ENCODE peak calls at places on chromosomes 4 and X, in six cellular contexts. U is GM12865; O is prostate gland; J is cardiac fibroblast; R is cardiac muscle cell; X is activated CD8-positive, alpha-beta T cell treated with anti-CD3 and anti-CD28 coated beads for 36 hours. T is an unnamed sample.

GRCh38 chr4:55077577-55077976 is 47.8 kb downstream of the KDR start:
- DNase-seq in U (no peak), O (no peak), J (no peak), R (no peak), X (no peak), T (no peak)

GRCh38 chrX:10111364-10112148 is 45.2 kb upstream of the CLCN4 start:
- DNase-seq in U (peak), O (no peak), J (peak), R (no peak), X (peak), T (peak)

GRCh38 chrX:44843318-44843702 is 511 bp upstream of the DUSP21 start:
- DNase-seq in U (no peak), O (no peak), J (no peak), R (no peak), X (no peak), T (no peak)

GRCh38 chr4:91427171-91427570 is 876.6 kb upstream of the GRID2 start:
- DNase-seq in U (no peak), O (no peak), J (no peak), R (no peak), X (no peak), T (no peak)

GRCh38 chr4:128979934-128980333 is 113.4 kb downstream of the SCLT1 start:
- DNase-seq in U (no peak), O (no peak), J (peak), R (no peak), X (no peak), T (no peak)

GRCh38 chrX:136065044-136065671 is 79.9 kb downstream of the SLC9A6 start:
- DNase-seq in U (no peak), O (no peak), J (peak), R (peak), X (peak), T (no peak)

GRCh38 chr4:186204103-186204559 is 12.8 kb downstream of the CYP4V2 start:
- DNase-seq in U (no peak), O (no peak), J (no peak), R (no peak), X (peak), T (no peak)

GRCh38 chrX:44282753-44283152 is 60.7 kb downstream of the EFHC2 start:
- DNase-seq in U (no peak), O (no peak), J (no peak), R (no peak), X (no peak), T (no peak)

GRCh38 chrX:7927259-7928167 is at the start of gene PNPLA4:
- DNase-seq in U (peak), O (peak), J (peak), R (peak), X (peak), T (peak)

GRCh38 chr4:71294301-71294700 is 44.5 kb upstream of the SLC4A4 start:
- DNase-seq in U (no peak), O (no peak), J (peak), R (no peak), X (no peak), T (no peak)

GRCh38 chrX:627510-627964 is 3.1 kb upstream of the SHOX start:
- DNase-seq in U (no peak), O (no peak), J (no peak), R (no peak), X (no peak), T (no peak)

GRCh38 chrX:77446840-77447239 is 349 bp upstream of the FGF16 start:
- DNase-seq in U (no peak), O (no peak), J (no peak), R (no peak), X (peak), T (no peak)

GRCh38 chr4:184404047-184404446 is 70.3 kb downstream of the IRF2 start:
- DNase-seq in U (no peak), O (no peak), J (no peak), R (no peak), X (no peak), T (no peak)

GRCh38 chr4:52643846-52644245 is 15.3 kb downstream of the USP46 start:
- DNase-seq in U (peak), O (no peak), J (peak), R (peak), X (no peak), T (no peak)

GRCh38 chrX:45401923-45402322 is 201.2 kb upstream of the DIPK2B start:
- DNase-seq in U (no peak), O (no peak), J (no peak), R (no peak), X (no peak), T (no peak)

GRCh38 chr4:38728651-38729141 is 54.1 kb downstream of the TLR10 start:
- DNase-seq in U (no peak), O (peak), J (no peak), R (no peak), X (no peak), T (no peak)

GRCh38 chrX:54980334-54980733 is 13.7 kb downstream of the PFKFB1 start:
- DNase-seq in U (no peak), O (no peak), J (no peak), R (no peak), X (no peak), T (no peak)

GRCh38 chr4:25368315-25368714 is 8.7 kb upstream of the ANAPC4 start:
- DNase-seq in U (no peak), O (no peak), J (no peak), R (peak), X (no peak), T (no peak)

GRCh38 chrX:153829549-153829798 is 870 bp downstream of the PDZD4 start:
- DNase-seq in U (no peak), O (no peak), J (no peak), R (no peak), X (no peak), T (no peak)

GRCh38 chr4:8675383-8675782 is 82.8 kb downstream of the CPZ start:
- DNase-seq in U (no peak), O (no peak), J (peak), R (peak), X (peak), T (no peak)

GRCh38 chr4:116537828-116538227 is 547.5 kb downstream of the TRAM1L1 start:
- DNase-seq in U (no peak), O (no peak), J (no peak), R (no peak), X (no peak), T (no peak)

GRCh38 chr4:171644430-171645057 is 168.7 kb upstream of the GALNTL6 start:
- DNase-seq in U (peak), O (no peak), J (no peak), R (no peak), X (no peak), T (peak)

GRCh38 chr4:82913305-82913704 is 12.8 kb downstream of the THAP9 start:
- DNase-seq in U (no peak), O (no peak), J (peak), R (no peak), X (no peak), T (no peak)

GRCh38 chr4:8468746-8469535 is 28.4 kb downstream of the TRMT44 start:
- DNase-seq in U (peak), O (peak), J (peak), R (peak), X (peak), T (peak)

DNA sequence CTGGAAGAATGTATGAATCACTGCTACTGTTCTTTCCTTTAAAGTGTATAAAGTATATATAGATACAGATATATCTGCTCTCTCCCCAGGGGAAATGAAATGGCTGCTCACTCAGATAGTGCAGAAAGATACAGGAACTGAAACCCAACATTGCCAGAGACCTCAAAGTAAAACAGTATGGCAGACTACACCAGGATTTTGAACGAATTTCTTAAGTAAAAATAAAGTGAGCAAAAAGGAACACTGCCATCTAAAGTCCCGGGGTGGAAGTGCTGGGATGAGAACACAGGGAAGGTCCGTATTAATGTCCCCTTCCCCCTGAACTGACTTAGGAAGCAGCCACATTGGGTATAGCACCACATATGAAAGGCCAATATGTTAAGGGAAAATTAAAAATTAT is 93.4 kb downstream of the TMA16 start:
- DNase-seq in U (peak), O (no peak), J (peak), R (no peak), X (peak), T (peak)
- TF ChIP-seq CTCF in U (peak), O (no peak), J (no peak), R (no peak), X (no peak), T (no peak)

GRCh38 chr4:404006-404405 is 66.4 kb downstream of the ZNF141 start:
- DNase-seq in U (no peak), O (no peak), J (no peak), R (no peak), X (no peak), T (no peak)
- TF ChIP-seq CTCF in U (no peak), O (no peak), J (no peak), R (no peak), X (no peak), T (no peak)

GRCh38 chr4:101853691-101854090 is 63.2 kb downstream of the BANK1 start:
- DNase-seq in U (peak), O (no peak), J (no peak), R (no peak), X (no peak), T (no peak)
- TF ChIP-seq CTCF in U (no peak), O (no peak), J (no peak), R (no peak), X (no peak), T (no peak)

DNA sequence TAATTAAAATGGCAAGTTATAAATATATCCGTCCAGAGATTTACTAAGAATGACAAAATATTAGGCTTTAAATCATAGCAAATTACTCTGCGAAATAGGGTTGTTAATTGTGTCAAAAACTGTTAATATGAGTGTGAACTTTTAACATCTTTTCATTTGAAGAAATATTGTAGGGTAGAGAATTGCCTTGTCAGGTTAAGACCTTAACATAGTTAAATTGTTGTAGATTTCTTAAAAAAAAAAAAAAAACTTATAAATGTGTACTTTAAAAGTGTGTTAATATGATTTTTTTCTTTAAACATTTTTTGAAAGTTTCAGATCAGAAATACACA is 107.7 kb upstream of the TLR2 start:
- DNase-seq in U (no peak), O (no peak), J (no peak), R (no peak), X (no peak), T (no peak)
- TF ChIP-seq CTCF in U (no peak), O (no peak), J (no peak), R (no peak), X (peak), T (no peak)

GRCh38 chr4:126431049-126431448 is 1116.3 kb downstream of the FAT4 start:
- DNase-seq in U (no peak), O (no peak), J (no peak), R (no peak), X (no peak), T (no peak)
- TF ChIP-seq CTCF in U (no peak), O (no peak), J (no peak), R (no peak), X (no peak), T (no peak)

DNA sequence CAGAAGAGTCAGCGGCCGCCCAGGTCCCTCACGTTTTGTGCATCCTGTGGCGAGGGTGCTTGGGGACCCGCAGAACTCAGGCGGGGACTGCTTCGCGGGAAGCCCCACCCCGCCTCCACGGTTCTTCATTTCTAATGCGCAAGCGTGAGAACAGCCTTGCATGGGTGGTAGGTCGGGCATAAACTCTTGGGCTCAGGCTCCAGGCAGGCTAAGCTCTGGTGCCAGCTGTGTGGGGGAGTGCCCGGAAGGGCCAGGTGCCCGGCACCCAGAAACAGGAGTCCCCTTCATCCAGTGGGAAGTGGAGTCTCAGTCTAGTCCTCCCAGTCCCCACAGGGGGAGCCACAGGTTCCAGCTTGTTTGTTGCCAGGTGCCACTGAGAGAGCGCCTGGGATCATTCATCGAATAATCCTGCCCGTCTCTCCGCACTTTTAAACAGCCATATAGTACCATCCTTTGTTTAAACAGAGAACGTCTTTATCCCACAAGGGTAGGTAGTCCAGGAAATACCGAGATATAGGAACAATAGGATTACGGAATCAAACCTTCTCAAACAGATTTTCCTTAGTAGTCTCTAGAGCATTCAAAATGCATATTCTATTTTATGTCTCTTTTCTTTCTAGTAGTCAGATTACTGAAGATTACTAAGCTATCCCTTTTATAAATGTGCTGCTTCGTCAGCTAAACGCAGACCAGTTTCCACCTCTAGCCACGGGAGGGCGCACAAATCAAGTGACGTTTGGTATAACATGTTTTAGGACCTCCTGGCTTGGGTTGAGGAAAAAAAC is 12.7 kb upstream of the RBBP7 start:
- DNase-seq in U (peak), O (peak), J (peak), R (peak), X (peak), T (peak)
- TF ChIP-seq CTCF in U (peak), O (peak), J (peak), R (peak), X (peak), T (peak)

T was measured in GM20000.